ENCODE peak calls at places on chromosomes 3 and 15, in four cellular contexts. J is T-helper 1 cell, T is uterus, M is aorta. R is an unnamed sample.

GRCh38 chr3:127796751-127797150 is 25.6 kb downstream of the MGLL start:
- DNase-seq in J (no peak), T (no peak), M (no peak), R (no peak)

GRCh38 chr3:177751770-177752169 is 554.5 kb upstream of the TBL1XR1 start:
- DNase-seq in J (no peak), T (no peak), M (no peak), R (peak)

GRCh38 chr15:84748274-84749110 is at the start of gene ZNF592:
- DNase-seq in J (peak), T (peak), M (peak), R (peak)

GRCh38 chr3:141426404-141427034 is 58.2 kb downstream of the ZBTB38 start:
- DNase-seq in J (no peak), T (peak), M (peak), R (peak)

GRCh38 chr3:106673926-106674569 is 703.2 kb upstream of the CCDC54 start:
- DNase-seq in J (no peak), T (no peak), M (no peak), R (no peak)

GRCh38 chr3:188008582-188009213 is 145.3 kb upstream of the LPP start:
- DNase-seq in J (no peak), T (no peak), M (no peak), R (no peak)

GRCh38 chr3:8557298-8557697 is 55.7 kb downstream of the LMCD1 start:
- DNase-seq in J (no peak), T (peak), M (peak), R (peak)

GRCh38 chr3:160616311-160616710 is 50.9 kb upstream of the KPNA4 start:
- DNase-seq in J (no peak), T (no peak), M (no peak), R (no peak)

GRCh38 chr15:101008158-101009139 is 89.3 kb downstream of the LRRK1 start:
- DNase-seq in J (peak), T (peak), M (peak), R (peak)

GRCh38 chr15:74580538-74581350 is 34.9 kb upstream of the CLK3 start:
- DNase-seq in J (no peak), T (no peak), M (no peak), R (no peak)

GRCh38 chr15:30885814-30886213 is 17.9 kb upstream of the FAN1 start:
- DNase-seq in J (no peak), T (no peak), M (no peak), R (no peak)

GRCh38 chr15:87669846-87670245 is 586.7 kb downstream of the NTRK3 start:
- DNase-seq in J (no peak), T (no peak), M (no peak), R (no peak)

GRCh38 chr3:105867690-105868449 is 942 bp downstream of the CBLB start:
- DNase-seq in J (peak), T (no peak), M (no peak), R (no peak)

GRCh38 chr3:139601191-139601961 is 61.8 kb upstream of the RBP1 start:
- DNase-seq in J (no peak), T (no peak), M (no peak), R (no peak)

GRCh38 chr3:142243134-142243533 is 17.7 kb upstream of the GK5 start:
- DNase-seq in J (no peak), T (no peak), M (no peak), R (no peak)

GRCh38 chr3:178117641-178118040 is 418.6 kb upstream of the KCNMB2 start:
- DNase-seq in J (no peak), T (no peak), M (no peak), R (no peak)

GRCh38 chr3:124229407-124229806 is 237.5 kb upstream of the ROPN1 start:
- DNase-seq in J (no peak), T (no peak), M (no peak), R (no peak)

GRCh38 chr15:75397494-75397893 is 29.1 kb upstream of the MAN2C1 start:
- DNase-seq in J (no peak), T (no peak), M (no peak), R (no peak)

GRCh38 chr3:52220380-52221026 is 4.9 kb downstream of the TLR9 start:
- DNase-seq in J (peak), T (peak), M (peak), R (peak)

GRCh38 chr15:52559583-52559982 is 9.2 kb downstream of the ARPP19 start:
- DNase-seq in J (peak), T (no peak), M (no peak), R (no peak)

GRCh38 chr3:30368978-30369377 is 237.4 kb upstream of the TGFBR2 start:
- DNase-seq in J (no peak), T (no peak), M (no peak), R (no peak)

GRCh38 chr3:179302111-179302510 is 20.7 kb upstream of the ZNF639 start:
- DNase-seq in J (no peak), T (no peak), M (no peak), R (no peak)

GRCh38 chr3:88031543-88032148 is 27.2 kb downstream of the CGGBP1 start:
- DNase-seq in J (peak), T (no peak), M (no peak), R (no peak)

GRCh38 chr3:148790841-148791240 is 36.8 kb upstream of the CPB1 start:
- DNase-seq in J (no peak), T (no peak), M (no peak), R (no peak)

GRCh38 chr3:160224256-160224655 is 966 bp upstream of the C3orf80 start:
- DNase-seq in J (no peak), T (no peak), M (no peak), R (no peak)

R was measured in left ventricle myocardium inferior.